ENCODE peak calls at places on chromosomes 4 and X, in five cellular contexts. One of them, this sample, is unnamed.

GRCh38 chr4:121358473-121358872 is 22.3 kb downstream of the QRFPR start:
- DNase-seq in fibroblast of the aortic adventitia: peak; percentile 58
- DNase-seq in substantia nigra: no peak
- DNase-seq in stimulated activated CD4-positive, alpha-beta T cell treated with anti-CD3 and anti-CD28 coated beads, Interleukin-2, amount 100 ng/mL, for 24 hours: no peak
- DNase-seq in tibial artery: no peak
- DNase-seq in this sample: no peak

GRCh38 chrX:111447298-111447697 is 35.3 kb upstream of the DCX start:
- DNase-seq in substantia nigra: peak; percentile 0
- DNase-seq in tibial artery: no peak
- DNase-seq in stimulated activated CD4-positive, alpha-beta T cell treated with anti-CD3 and anti-CD28 coated beads, Interleukin-2, amount 100 ng/mL, for 24 hours: no peak
- DNase-seq in fibroblast of the aortic adventitia: no peak
- DNase-seq in this sample: peak; percentile 57

GRCh38 chr4:185210102-185210981 is 944 bp downstream of the SNX25 start:
- DNase-seq in tibial artery: peak; percentile 85
- DNase-seq in substantia nigra: peak; percentile 32
- DNase-seq in fibroblast of the aortic adventitia: peak; percentile 64
- DNase-seq in stimulated activated CD4-positive, alpha-beta T cell treated with anti-CD3 and anti-CD28 coated beads, Interleukin-2, amount 100 ng/mL, for 24 hours: peak; percentile 48
- DNase-seq in this sample: peak; percentile 62

GRCh38 chr4:183185018-183185417 is 86.0 kb downstream of the WWC2 start:
- DNase-seq in tibial artery: no peak
- DNase-seq in fibroblast of the aortic adventitia: no peak
- DNase-seq in substantia nigra: no peak
- DNase-seq in stimulated activated CD4-positive, alpha-beta T cell treated with anti-CD3 and anti-CD28 coated beads, Interleukin-2, amount 100 ng/mL, for 24 hours: peak; percentile 18
- DNase-seq in this sample: no peak

GRCh38 chr4:157072002-157072401 is 3.9 kb upstream of the GLRB start:
- DNase-seq in stimulated activated CD4-positive, alpha-beta T cell treated with anti-CD3 and anti-CD28 coated beads, Interleukin-2, amount 100 ng/mL, for 24 hours: no peak
- DNase-seq in substantia nigra: no peak
- DNase-seq in tibial artery: no peak
- DNase-seq in fibroblast of the aortic adventitia: peak; percentile 34
- DNase-seq in this sample: no peak

GRCh38 chr4:38111024-38111423 is 150.8 kb downstream of the PTTG2 start:
- DNase-seq in stimulated activated CD4-positive, alpha-beta T cell treated with anti-CD3 and anti-CD28 coated beads, Interleukin-2, amount 100 ng/mL, for 24 hours: no peak
- DNase-seq in tibial artery: no peak
- DNase-seq in substantia nigra: no peak
- DNase-seq in fibroblast of the aortic adventitia: no peak
- DNase-seq in this sample: no peak

GRCh38 chr4:40333921-40334352 is 1.2 kb upstream of the CHRNA9 start:
- DNase-seq in stimulated activated CD4-positive, alpha-beta T cell treated with anti-CD3 and anti-CD28 coated beads, Interleukin-2, amount 100 ng/mL, for 24 hours: no peak
- DNase-seq in substantia nigra: no peak
- DNase-seq in tibial artery: no peak
- DNase-seq in fibroblast of the aortic adventitia: peak; percentile 79
- DNase-seq in this sample: peak; percentile 36

GRCh38 chrX:132071260-132071659 is 48.2 kb downstream of the STK26 start:
- DNase-seq in fibroblast of the aortic adventitia: peak; percentile 31
- DNase-seq in substantia nigra: no peak
- DNase-seq in tibial artery: no peak
- DNase-seq in stimulated activated CD4-positive, alpha-beta T cell treated with anti-CD3 and anti-CD28 coated beads, Interleukin-2, amount 100 ng/mL, for 24 hours: no peak
- DNase-seq in this sample: peak; percentile 17

GRCh38 chr4:8019396-8020365 is 80.0 kb upstream of the AFAP1 start:
- DNase-seq in substantia nigra: peak; percentile 65
- DNase-seq in stimulated activated CD4-positive, alpha-beta T cell treated with anti-CD3 and anti-CD28 coated beads, Interleukin-2, amount 100 ng/mL, for 24 hours: no peak
- DNase-seq in tibial artery: no peak
- DNase-seq in fibroblast of the aortic adventitia: no peak
- DNase-seq in this sample: no peak

GRCh38 chr4:126899382-126899801 is 733.4 kb upstream of the INTU start:
- DNase-seq in fibroblast of the aortic adventitia: peak; percentile 84
- DNase-seq in tibial artery: no peak
- DNase-seq in stimulated activated CD4-positive, alpha-beta T cell treated with anti-CD3 and anti-CD28 coated beads, Interleukin-2, amount 100 ng/mL, for 24 hours: no peak
- DNase-seq in substantia nigra: no peak
- DNase-seq in this sample: no peak

GRCh38 chr4:37767546-37767945 is 58.9 kb upstream of the PGM2 start:
- DNase-seq in tibial artery: peak; percentile 78
- DNase-seq in stimulated activated CD4-positive, alpha-beta T cell treated with anti-CD3 and anti-CD28 coated beads, Interleukin-2, amount 100 ng/mL, for 24 hours: no peak
- DNase-seq in fibroblast of the aortic adventitia: peak; percentile 35
- DNase-seq in substantia nigra: no peak
- DNase-seq in this sample: no peak

GRCh38 chr4:11488657-11489448 is 60.2 kb upstream of the HS3ST1 start:
- DNase-seq in fibroblast of the aortic adventitia: peak; percentile 56
- DNase-seq in tibial artery: no peak
- DNase-seq in substantia nigra: no peak
- DNase-seq in stimulated activated CD4-positive, alpha-beta T cell treated with anti-CD3 and anti-CD28 coated beads, Interleukin-2, amount 100 ng/mL, for 24 hours: no peak
- DNase-seq in this sample: peak; percentile 30

GRCh38 chr4:174828845-174829701 is at the start of gene GLRA3:
- DNase-seq in tibial artery: no peak
- DNase-seq in fibroblast of the aortic adventitia: peak; percentile 37
- DNase-seq in substantia nigra: peak; percentile 32
- DNase-seq in stimulated activated CD4-positive, alpha-beta T cell treated with anti-CD3 and anti-CD28 coated beads, Interleukin-2, amount 100 ng/mL, for 24 hours: no peak
- DNase-seq in this sample: peak; percentile 99

GRCh38 chr4:7444731-7445130 is 10.0 kb upstream of the PSAPL1 start:
- DNase-seq in stimulated activated CD4-positive, alpha-beta T cell treated with anti-CD3 and anti-CD28 coated beads, Interleukin-2, amount 100 ng/mL, for 24 hours: no peak
- DNase-seq in tibial artery: no peak
- DNase-seq in fibroblast of the aortic adventitia: no peak
- DNase-seq in substantia nigra: no peak
- DNase-seq in this sample: no peak

GRCh38 chr4:129092636-129093172 is 635 bp downstream of the SCLT1 start:
- DNase-seq in fibroblast of the aortic adventitia: peak; percentile 35
- DNase-seq in tibial artery: no peak
- DNase-seq in stimulated activated CD4-positive, alpha-beta T cell treated with anti-CD3 and anti-CD28 coated beads, Interleukin-2, amount 100 ng/mL, for 24 hours: no peak
- DNase-seq in substantia nigra: no peak
- DNase-seq in this sample: no peak

GRCh38 chr4:174460684-174461083 is 61.6 kb downstream of the HPGD start:
- DNase-seq in fibroblast of the aortic adventitia: peak; percentile 80
- DNase-seq in stimulated activated CD4-positive, alpha-beta T cell treated with anti-CD3 and anti-CD28 coated beads, Interleukin-2, amount 100 ng/mL, for 24 hours: no peak
- DNase-seq in substantia nigra: no peak
- DNase-seq in tibial artery: no peak
- DNase-seq in this sample: no peak

GRCh38 chr4:31059753-31060522 is 339.8 kb downstream of the PCDH7 start:
- DNase-seq in fibroblast of the aortic adventitia: peak; percentile 57
- DNase-seq in stimulated activated CD4-positive, alpha-beta T cell treated with anti-CD3 and anti-CD28 coated beads, Interleukin-2, amount 100 ng/mL, for 24 hours: no peak
- DNase-seq in tibial artery: no peak
- DNase-seq in substantia nigra: no peak
- DNase-seq in this sample: no peak

GRCh38 chrX:680062-680461 is 49.5 kb downstream of the SHOX start:
- DNase-seq in fibroblast of the aortic adventitia: no peak
- DNase-seq in tibial artery: no peak
- DNase-seq in stimulated activated CD4-positive, alpha-beta T cell treated with anti-CD3 and anti-CD28 coated beads, Interleukin-2, amount 100 ng/mL, for 24 hours: no peak
- DNase-seq in substantia nigra: no peak
- DNase-seq in this sample: no peak

GRCh38 chr4:140151700-140152014 is 2.3 kb downstream of the MAML3 start:
- DNase-seq in fibroblast of the aortic adventitia: peak; percentile 75
- DNase-seq in substantia nigra: peak; percentile 73
- DNase-seq in tibial artery: peak; percentile 89
- DNase-seq in stimulated activated CD4-positive, alpha-beta T cell treated with anti-CD3 and anti-CD28 coated beads, Interleukin-2, amount 100 ng/mL, for 24 hours: peak; percentile 57
- DNase-seq in this sample: peak; percentile 95

GRCh38 chr4:182533948-182534347 is 290.7 kb downstream of the TENM3 start:
- DNase-seq in tibial artery: no peak
- DNase-seq in stimulated activated CD4-positive, alpha-beta T cell treated with anti-CD3 and anti-CD28 coated beads, Interleukin-2, amount 100 ng/mL, for 24 hours: no peak
- DNase-seq in fibroblast of the aortic adventitia: peak; percentile 5
- DNase-seq in substantia nigra: no peak
- DNase-seq in this sample: no peak

GRCh38 chr4:122010610-122011009 is 58.8 kb upstream of the TRPC3 start:
- DNase-seq in tibial artery: no peak
- DNase-seq in substantia nigra: no peak
- DNase-seq in stimulated activated CD4-positive, alpha-beta T cell treated with anti-CD3 and anti-CD28 coated beads, Interleukin-2, amount 100 ng/mL, for 24 hours: no peak
- DNase-seq in fibroblast of the aortic adventitia: peak; percentile 16
- DNase-seq in this sample: no peak

GRCh38 chrX:132216806-132217202 is 2.4 kb downstream of the RAP2C start:
- DNase-seq in tibial artery: no peak
- DNase-seq in fibroblast of the aortic adventitia: peak; percentile 23
- DNase-seq in stimulated activated CD4-positive, alpha-beta T cell treated with anti-CD3 and anti-CD28 coated beads, Interleukin-2, amount 100 ng/mL, for 24 hours: peak; percentile 20
- DNase-seq in substantia nigra: no peak
- DNase-seq in this sample: no peak

This sample was measured in GM23338.